ENCODE peak calls at places on chromosomes 4 and X, in seven cellular contexts. V, S, X, P, B, Y and A are unnamed samples.

GRCh38 chr4:143381171-143382118 is 44.8 kb downstream of the GAB1 start:
- DNase-seq in P (peak; percentile 61), Y (no peak), V (no peak), B (peak; percentile 92), S (no peak), X (peak; percentile 73), A (peak; percentile 88)

GRCh38 chr4:158496030-158496741 is 25.5 kb upstream of the RXFP1 start:
- DNase-seq in V (no peak), P (peak; percentile 35), X (no peak), B (peak; percentile 53), S (peak; percentile 85), Y (peak; percentile 57), A (no peak)

GRCh38 chrX:150085881-150086280 is 147.6 kb upstream of the EOLA2 start:
- DNase-seq in X (no peak), S (no peak), Y (no peak), V (no peak), B (no peak), P (no peak), A (no peak)

GRCh38 chr4:113173865-113174264 is 124.4 kb downstream of the ANK2 start:
- DNase-seq in B (no peak), S (no peak), X (no peak), Y (no peak), P (no peak), V (no peak), A (no peak)

GRCh38 chrX:156001667-156002021 is 4.1 kb downstream of the IL9R start:
- DNase-seq in X (no peak), B (no peak), Y (no peak), P (no peak), S (no peak), V (no peak), A (no peak)

GRCh38 chr4:105274504-105274903 is 127.8 kb downstream of the TET2 start:
- DNase-seq in Y (no peak), B (no peak), X (no peak), P (no peak), S (no peak), V (no peak), A (no peak)

GRCh38 chrX:136781180-136781797 is 557 bp upstream of the ARHGEF6 start:
- DNase-seq in X (no peak), P (no peak), V (no peak), B (peak; percentile 33), S (no peak), Y (no peak), A (no peak)

GRCh38 chrX:22366166-22366702 is 93.5 kb downstream of the CBLL2 start:
- DNase-seq in V (no peak), P (no peak), X (no peak), S (no peak), B (no peak), Y (no peak), A (no peak)

GRCh38 chrX:112636951-112637541 is 42.7 kb downstream of the LHFPL1 start:
- DNase-seq in S (no peak), X (no peak), P (no peak), V (no peak), B (no peak), Y (no peak), A (no peak)

GRCh38 chr4:10180927-10181744 is 64.5 kb upstream of the WDR1 start:
- DNase-seq in B (no peak), Y (peak; percentile 61), V (no peak), S (no peak), X (no peak), P (no peak), A (no peak)

GRCh38 chr4:52822583-52823477 is 39.3 kb upstream of the RASL11B start:
- DNase-seq in P (no peak), Y (peak; percentile 42), S (no peak), V (no peak), X (no peak), B (no peak), A (no peak)

GRCh38 chrX:150361777-150362351 is 1.3 kb upstream of the MAMLD1 start:
- DNase-seq in B (peak; percentile 29), S (peak; percentile 28), X (no peak), P (peak; percentile 25), Y (peak; percentile 33), V (peak; percentile 79), A (peak; percentile 73)

GRCh38 chr4:45294464-45294863 is 568.1 kb upstream of the GNPDA2 start:
- DNase-seq in X (no peak), S (no peak), B (no peak), Y (no peak), V (no peak), P (no peak), A (no peak)

GRCh38 chrX:23035493-23035892 is 35.7 kb downstream of the DDX53 start:
- DNase-seq in V (no peak), Y (no peak), S (peak; percentile 10), B (no peak), X (no peak), P (no peak), A (no peak)

GRCh38 chrX:15838017-15838416 is 16.6 kb downstream of the AP1S2 start:
- DNase-seq in V (no peak), X (no peak), Y (peak; percentile 20), P (no peak), B (no peak), S (peak; percentile 25), A (no peak)

GRCh38 chrX:110759785-110760184 is 35.8 kb downstream of the CHRDL1 start:
- DNase-seq in X (no peak), B (no peak), Y (no peak), P (no peak), S (no peak), V (no peak), A (no peak)

GRCh38 chrX:48558270-48558669 is 16.0 kb upstream of the RBM3 start:
- DNase-seq in V (no peak), S (no peak), P (no peak), B (no peak), X (no peak), Y (no peak), A (no peak)

GRCh38 chrX:150502091-150502490 is 66.3 kb upstream of the MTM1 start:
- DNase-seq in V (no peak), S (no peak), B (no peak), P (no peak), X (no peak), Y (no peak), A (no peak)

GRCh38 chr4:120916937-120917336 is 5.6 kb downstream of the PRDM5 start:
- DNase-seq in S (no peak), P (no peak), Y (no peak), V (no peak), X (no peak), B (no peak), A (no peak)

GRCh38 chrX:78708830-78709229 is 38.7 kb upstream of the LPAR4 start:
- DNase-seq in B (no peak), X (no peak), S (no peak), Y (no peak), V (no peak), P (no peak), A (no peak)

GRCh38 chr4:1023241-1023640 is 11.8 kb downstream of the FGFRL1 start:
- DNase-seq in Y (no peak), V (no peak), S (no peak), B (no peak), P (no peak), X (no peak), A (no peak)

GRCh38 chr4:146481246-146481645 is 40.5 kb downstream of the SLC10A7 start:
- DNase-seq in S (no peak), P (no peak), V (no peak), B (no peak), X (no peak), Y (no peak), A (no peak)
- TF ChIP-seq CTCF in S (no peak), P (no peak), V (no peak), B (no peak), X (no peak), Y (no peak), A (no peak)

GRCh38 chrX:70664726-70665125 is 220.1 kb downstream of the DLG3 start:
- DNase-seq in B (no peak), S (no peak), V (no peak), X (no peak), P (no peak), Y (peak; percentile 12), A (no peak)
- TF ChIP-seq CTCF in B (no peak), S (no peak), V (no peak), X (no peak), P (no peak), Y (no peak), A (no peak)

GRCh38 chr4:168553714-168554370 is 57.0 kb downstream of the PALLD start:
- DNase-seq in B (no peak), P (no peak), S (no peak), V (no peak), X (no peak), Y (no peak), A (no peak)

GRCh38 chr4:168551945-168552695 is 55.3 kb downstream of the PALLD start:
- DNase-seq in P (no peak), V (no peak), Y (peak; percentile 7), B (no peak), X (no peak), S (no peak), A (no peak)

GRCh38 chr4:168558587-168558986 is 61.7 kb downstream of the PALLD start:
- DNase-seq in S (no peak), V (no peak), P (no peak), X (no peak), Y (no peak), B (no peak), A (no peak)

GRCh38 chr4:168557658-168558057 is 60.8 kb downstream of the PALLD start:
- DNase-seq in P (no peak), B (no peak), S (no peak), X (no peak), V (no peak), Y (no peak), A (no peak)

DNA sequence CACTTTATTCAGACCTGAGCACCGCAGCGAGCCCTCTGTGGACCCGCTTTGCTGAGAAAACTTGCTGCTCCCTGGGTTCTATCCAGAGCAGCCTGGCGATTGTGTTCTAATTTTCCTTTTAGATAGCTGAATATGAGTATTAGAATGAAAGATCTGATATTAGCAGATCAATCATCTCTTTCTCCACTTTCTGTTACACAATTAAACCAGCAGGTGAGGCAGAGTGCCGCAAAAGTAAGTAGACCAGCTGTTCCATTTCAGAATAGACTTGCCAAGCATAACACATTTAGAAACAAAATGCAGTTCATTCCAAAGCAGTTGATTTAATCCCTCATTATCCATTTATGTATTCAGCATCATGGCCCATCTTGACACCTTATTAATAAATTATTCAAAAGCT is 58.6 kb downstream of the PALLD start:
- DNase-seq in S (no peak), V (no peak), P (no peak), X (no peak), Y (no peak), B (no peak), A (no peak)
- TF ChIP-seq CTCF in S (no peak), V (no peak), P (no peak), X (no peak), Y (no peak), B (no peak), A (no peak)

DNA sequence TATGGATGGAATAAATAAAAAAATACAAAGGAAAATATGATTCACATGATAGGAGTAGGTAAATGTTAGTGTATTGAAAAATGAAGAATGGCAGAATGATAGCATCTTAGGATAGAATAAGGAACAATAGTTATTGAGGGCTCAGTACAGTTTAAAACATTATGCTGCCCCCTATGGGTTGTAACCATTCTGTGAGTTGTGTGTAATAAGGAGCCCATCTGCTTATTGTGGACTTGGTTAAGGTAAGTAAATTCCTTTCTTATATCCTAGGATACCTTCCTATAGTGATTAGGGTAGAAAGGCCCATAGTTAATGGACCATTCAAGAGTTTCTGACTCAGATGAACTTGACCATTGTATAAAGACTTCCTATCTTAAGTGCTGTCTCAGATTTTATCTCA is 195.8 kb downstream of the PDHA2 start:
- DNase-seq in B (no peak), Y (no peak), S (no peak), V (no peak), X (no peak), P (no peak), A (no peak)
- TF ChIP-seq CTCF in B (peak; percentile 28), Y (peak; percentile 14), S (peak; percentile 16), V (no peak), X (no peak), P (no peak), A (no peak)

GRCh38 chrX:115911967-115912366 is 258.6 kb upstream of the AGTR2 start:
- DNase-seq in B (no peak), V (no peak), Y (no peak), X (no peak), P (no peak), S (no peak), A (no peak)
- TF ChIP-seq CTCF in B (no peak), V (no peak), Y (no peak), X (no peak), P (no peak), S (no peak), A (no peak)